ENCODE peak calls at places on chromosomes 12 and 14, in ten cellular contexts. D, Y, B, J, P, M, V, T, N and Z are unnamed samples.

GRCh38 chr12:6534158-6534913 is at the start of gene GAPDH:
- DNase-seq in D (peak; percentile 98), Y (peak; percentile 98), B (peak; percentile 52), J (peak; percentile 97), P (peak; percentile 97), M (peak; percentile 95), V (peak; percentile 90), T (peak; percentile 98), N (peak; percentile 99), Z (peak; percentile 97)

GRCh38 chr14:92928258-92928629 is 5.3 kb downstream of the CHGA start:
- DNase-seq in D (no peak), Y (no peak), B (no peak), J (no peak), P (no peak), M (no peak), V (no peak), T (no peak), N (no peak), Z (no peak)

GRCh38 chr12:128844031-128844635 is 9.1 kb upstream of the GLT1D1 start:
- DNase-seq in D (no peak), Y (no peak), B (no peak), J (no peak), P (no peak), M (no peak), V (no peak), T (peak; percentile 54), N (no peak), Z (no peak)

GRCh38 chr12:114371250-114371649 is 34.7 kb downstream of the TBX5 start:
- DNase-seq in D (no peak), Y (no peak), B (no peak), J (no peak), P (no peak), M (no peak), V (no peak), T (no peak), N (no peak), Z (no peak)

GRCh38 chr12:89326260-89327040 is 25.9 kb downstream of the DUSP6 start:
- DNase-seq in D (no peak), Y (no peak), B (no peak), J (peak; percentile 18), P (no peak), M (no peak), V (no peak), T (no peak), N (no peak), Z (no peak)

GRCh38 chr14:30601579-30601916 is 20.6 kb upstream of the SCFD1 start:
- DNase-seq in D (no peak), Y (no peak), B (no peak), J (no peak), P (no peak), M (no peak), V (no peak), T (peak; percentile 8), N (no peak), Z (no peak)

GRCh38 chr14:104782086-104782822 is 13.3 kb downstream of the AKT1 start:
- DNase-seq in D (no peak), Y (no peak), B (no peak), J (no peak), P (no peak), M (no peak), V (no peak), T (no peak), N (no peak), Z (no peak)

GRCh38 chr14:59438148-59438766 is 26.9 kb downstream of the GPR135 start:
- DNase-seq in D (peak; percentile 80), Y (peak; percentile 79), B (no peak), J (peak; percentile 87), P (peak; percentile 78), M (no peak), V (no peak), T (no peak), N (no peak), Z (no peak)

GRCh38 chr12:95838125-95838524 is 20.6 kb upstream of the SNRPF start:
- DNase-seq in D (peak; percentile 58), Y (peak; percentile 83), B (no peak), J (no peak), P (peak; percentile 72), M (no peak), V (no peak), T (no peak), N (peak; percentile 90), Z (no peak)

GRCh38 chr14:91352101-91352500 is 65.5 kb downstream of the CCDC88C start:
- DNase-seq in D (peak; percentile 47), Y (peak; percentile 12), B (no peak), J (peak; percentile 8), P (no peak), M (peak; percentile 78), V (no peak), T (peak; percentile 31), N (no peak), Z (no peak)

GRCh38 chr14:104895786-104896642 is 28.7 kb upstream of the PLD4 start:
- DNase-seq in D (no peak), Y (no peak), B (no peak), J (no peak), P (no peak), M (peak; percentile 60), V (no peak), T (peak; percentile 0), N (no peak), Z (peak; percentile 84)

GRCh38 chr12:71567562-71567961 is 96.1 kb downstream of the ZFC3H1 start:
- DNase-seq in D (no peak), Y (no peak), B (no peak), J (no peak), P (no peak), M (no peak), V (no peak), T (no peak), N (no peak), Z (no peak)

GRCh38 chr14:59055439-59056045 is 132.9 kb upstream of the DAAM1 start:
- DNase-seq in D (peak; percentile 64), Y (peak; percentile 70), B (no peak), J (peak; percentile 76), P (peak; percentile 72), M (no peak), V (no peak), T (peak; percentile 61), N (peak; percentile 28), Z (no peak)

GRCh38 chr12:12684375-12685106 is 11.4 kb downstream of the GPR19 start:
- DNase-seq in D (peak; percentile 44), Y (peak; percentile 39), B (no peak), J (peak; percentile 68), P (peak; percentile 53), M (no peak), V (no peak), T (no peak), N (peak; percentile 51), Z (no peak)

GRCh38 chr12:87871061-87871460 is 158.1 kb downstream of the C12orf50 start:
- DNase-seq in D (peak; percentile 14), Y (no peak), B (no peak), J (peak; percentile 31), P (peak; percentile 42), M (no peak), V (no peak), T (no peak), N (no peak), Z (no peak)

GRCh38 chr12:86143162-86143561 is 113.0 kb downstream of the MGAT4C start:
- DNase-seq in D (no peak), Y (no peak), B (no peak), J (no peak), P (no peak), M (no peak), V (no peak), T (no peak), N (no peak), Z (no peak)

GRCh38 chr12:56377310-56377988 is 14.8 kb upstream of the APOF start:
- DNase-seq in D (peak; percentile 8), Y (no peak), B (no peak), J (peak; percentile 32), P (peak; percentile 62), M (no peak), V (no peak), T (no peak), N (peak; percentile 48), Z (no peak)
- TF ChIP-seq CTCF in D (no peak), Y (no peak), B (no peak), J (no peak), P (peak; percentile 52), M (no peak), V (no peak), T (no peak), N (no peak), Z (no peak)

GRCh38 chr12:56645201-56645716 is 525 bp downstream of the ATP5F1B start:
- DNase-seq in D (peak; percentile 5), Y (no peak), B (no peak), J (no peak), P (no peak), M (no peak), V (no peak), T (peak; percentile 37), N (no peak), Z (no peak)

GRCh38 chr12:56644654-56645053 is 1.1 kb downstream of the ATP5F1B start:
- DNase-seq in D (peak; percentile 9), Y (no peak), B (no peak), J (no peak), P (no peak), M (no peak), V (no peak), T (no peak), N (no peak), Z (no peak)

DNA sequence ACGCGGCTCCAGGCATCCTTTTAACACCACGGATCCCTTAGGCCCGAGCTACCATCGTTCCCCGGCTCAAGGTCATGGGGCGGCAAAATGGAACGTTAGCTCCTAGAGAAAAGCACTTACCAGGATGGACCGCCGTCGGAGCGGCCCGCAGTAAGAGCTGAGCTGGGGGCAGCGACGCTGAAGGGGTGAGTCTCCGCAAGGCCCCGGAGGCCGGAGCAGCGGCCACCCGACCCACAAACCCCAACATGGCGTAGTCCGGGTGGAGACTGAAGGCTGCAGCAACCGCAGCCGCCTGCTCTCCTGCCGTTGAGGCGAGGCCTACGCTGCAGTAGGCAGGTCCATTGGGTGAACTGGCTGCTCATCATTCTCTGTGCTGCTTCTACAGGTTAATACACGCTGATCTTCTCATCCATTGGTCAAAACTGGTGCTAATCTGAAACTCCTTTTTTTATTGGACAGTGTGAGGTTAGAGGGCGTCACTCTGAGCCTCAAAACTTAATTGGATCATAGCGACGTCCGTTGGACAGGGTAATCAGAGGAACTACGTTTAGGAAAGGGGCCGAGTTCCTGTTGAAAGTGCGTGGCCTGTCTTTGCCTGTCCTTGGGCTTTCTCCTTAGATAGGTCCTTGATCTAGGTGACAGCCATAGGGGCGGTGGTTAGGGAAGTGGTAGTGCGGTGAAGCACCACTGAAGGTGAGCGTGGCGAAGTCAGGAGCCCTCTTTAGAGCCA is at the start of gene ATP5F1B:
- DNase-seq in D (peak; percentile 100), Y (peak; percentile 100), B (peak; percentile 97), J (peak; percentile 100), P (peak; percentile 100), M (peak; percentile 94), V (peak; percentile 88), T (peak; percentile 100), N (peak; percentile 100), Z (peak; percentile 97)
- TF ChIP-seq CTCF in D (no peak), Y (no peak), B (no peak), J (no peak), P (no peak), M (no peak), V (peak; percentile 41), T (no peak), N (no peak), Z (no peak)

GRCh38 chr12:42473130-42473529 is 116.4 kb downstream of the PRICKLE1 start:
- DNase-seq in D (no peak), Y (peak; percentile 81), B (no peak), J (peak; percentile 45), P (peak; percentile 84), M (no peak), V (no peak), T (no peak), N (no peak), Z (no peak)
- TF ChIP-seq CTCF in D (no peak), Y (no peak), B (no peak), J (no peak), P (no peak), M (no peak), V (no peak), T (no peak), N (no peak), Z (no peak)

GRCh38 chr14:65940056-65940735 is 527.7 kb downstream of the FUT8 start:
- DNase-seq in D (no peak), Y (no peak), B (no peak), J (no peak), P (no peak), M (no peak), V (no peak), T (peak; percentile 57), N (peak; percentile 51), Z (no peak)
- TF ChIP-seq CTCF in D (no peak), Y (peak; percentile 12), B (no peak), J (peak; percentile 8), P (peak; percentile 1), M (peak; percentile 12), V (peak; percentile 63), T (peak; percentile 36), N (no peak), Z (no peak)